ENCODE peak calls at places on chromosome 19, in seven cellular contexts. E is GM19239; Y is activated CD4-positive, alpha-beta T cell treated with anti-CD3 and anti-CD28 coated beads, Interleukin-2, amount 50 U/mL, for 48 hours; J is NCI-H1105; G is memory B cell; R is activated CD4-positive, CD25-positive, alpha-beta regulatory T cell; A is fibroblast of lung. S is an unnamed sample.

GRCh38 chr19:55015126-55015525 is 22.9 kb downstream of the GP6 start:
- DNase-seq in E (no peak), Y (no peak), J (no peak), G (no peak), R (no peak), A (no peak), S (no peak)

GRCh38 chr19:17487240-17488121 is 17.2 kb downstream of the SLC27A1 start:
- DNase-seq in E (no peak), Y (no peak), J (no peak), G (no peak), R (no peak), A (no peak), S (no peak)

GRCh38 chr19:23996549-23996948 is 81.9 kb downstream of the ZNF726 start:
- DNase-seq in E (no peak), Y (peak), J (no peak), G (peak), R (no peak), A (no peak), S (peak)

GRCh38 chr19:8391274-8392016 is 1.3 kb downstream of the RAB11B start:
- DNase-seq in E (no peak), Y (no peak), J (no peak), G (no peak), R (no peak), A (no peak), S (no peak)

GRCh38 chr19:18232540-18233223 is 6.4 kb upstream of the PDE4C start:
- DNase-seq in E (no peak), Y (no peak), J (peak), G (no peak), R (no peak), A (no peak), S (no peak)

GRCh38 chr19:58579473-58580142 is 6.5 kb upstream of the MZF1 start:
- DNase-seq in E (no peak), Y (no peak), J (no peak), G (no peak), R (no peak), A (no peak), S (no peak)

GRCh38 chr19:55544776-55545439 is 435 bp downstream of the SBK3 start:
- DNase-seq in E (no peak), Y (no peak), J (no peak), G (no peak), R (no peak), A (no peak), S (no peak)

GRCh38 chr19:28403698-28404099 is 809.3 kb downstream of the UQCRFS1 start:
- DNase-seq in E (no peak), Y (no peak), J (no peak), G (no peak), R (no peak), A (no peak), S (peak)

GRCh38 chr19:8529369-8530006 is 15.5 kb upstream of the ZNF414 start:
- DNase-seq in E (no peak), Y (no peak), J (no peak), G (no peak), R (no peak), A (no peak), S (no peak)

GRCh38 chr19:42850981-42851717 is 28.4 kb downstream of the PSG1 start:
- DNase-seq in E (no peak), Y (no peak), J (no peak), G (no peak), R (no peak), A (peak), S (peak)

GRCh38 chr19:16445238-16446107 is 26.3 kb downstream of the EPS15L1 start:
- DNase-seq in E (no peak), Y (no peak), J (no peak), G (peak), R (no peak), A (peak), S (no peak)

GRCh38 chr19:34173145-34173956 is 1.0 kb downstream of the LSM14A start:
- DNase-seq in E (no peak), Y (peak), J (no peak), G (no peak), R (no peak), A (peak), S (peak)

GRCh38 chr19:44637390-44637764 is 6.3 kb upstream of the PVR start:
- DNase-seq in E (no peak), Y (no peak), J (no peak), G (no peak), R (no peak), A (no peak), S (no peak)

GRCh38 chr19:1875646-1876493 is 9.4 kb downstream of the ABHD17A start:
- DNase-seq in E (peak), Y (peak), J (peak), G (peak), R (peak), A (peak), S (peak)

GRCh38 chr19:52935434-52935833 is 12.2 kb upstream of the ZNF888 start:
- DNase-seq in E (no peak), Y (no peak), J (no peak), G (no peak), R (no peak), A (peak), S (no peak)

GRCh38 chr19:38717051-38717450 is 27.2 kb downstream of the CAPN12 start:
- DNase-seq in E (no peak), Y (no peak), J (no peak), G (no peak), R (no peak), A (no peak), S (no peak)

GRCh38 chr19:35000647-35001501 is 751 bp downstream of the GRAMD1A start:
- DNase-seq in E (peak), Y (peak), J (no peak), G (no peak), R (peak), A (peak), S (peak)

GRCh38 chr19:16078311-16078758 is 2.0 kb downstream of the TPM4 start:
- DNase-seq in E (no peak), Y (peak), J (no peak), G (no peak), R (no peak), A (no peak), S (no peak)

GRCh38 chr19:33125929-33126388 is 6.0 kb upstream of the WDR88 start:
- DNase-seq in E (peak), Y (peak), J (peak), G (peak), R (no peak), A (peak), S (peak)

GRCh38 chr19:1524206-1524971 is 512 bp downstream of the PLK5 start:
- DNase-seq in E (no peak), Y (no peak), J (no peak), G (no peak), R (no peak), A (no peak), S (no peak)

GRCh38 chr19:3547301-3547731 is 8.3 kb downstream of the TEKTIP1 start:
- DNase-seq in E (no peak), Y (peak), J (no peak), G (no peak), R (peak), A (no peak), S (peak)

GRCh38 chr19:37845932-37846331 is 60.5 kb downstream of the WDR87 start:
- DNase-seq in E (no peak), Y (no peak), J (no peak), G (no peak), R (no peak), A (no peak), S (no peak)

GRCh38 chr19:35789195-35789977 is 14.0 kb downstream of the ARHGAP33 start:
- DNase-seq in E (no peak), Y (no peak), J (no peak), G (no peak), R (no peak), A (no peak), S (no peak)

GRCh38 chr19:44635581-44636438 is 7.9 kb upstream of the PVR start:
- DNase-seq in E (no peak), Y (no peak), J (no peak), G (no peak), R (no peak), A (peak), S (no peak)

GRCh38 chr19:54030895-54031586 is 32.7 kb downstream of the VSTM1 start:
- DNase-seq in E (no peak), Y (no peak), J (no peak), G (no peak), R (no peak), A (peak), S (no peak)

GRCh38 chr19:8304841-8305621 is 3.1 kb downstream of the CD320 start:
- DNase-seq in E (no peak), Y (peak), J (no peak), G (no peak), R (no peak), A (no peak), S (no peak)

GRCh38 chr19:50710094-50710493 is 9.5 kb downstream of the SHANK1 start:
- DNase-seq in E (no peak), Y (no peak), J (no peak), G (no peak), R (no peak), A (no peak), S (no peak)

GRCh38 chr19:30622276-30622675 is 250.1 kb downstream of the ZNF536 start:
- DNase-seq in E (no peak), Y (no peak), J (no peak), G (no peak), R (no peak), A (no peak), S (no peak)

GRCh38 chr19:30304540-30304939 is 67.6 kb upstream of the ZNF536 start:
- DNase-seq in E (no peak), Y (no peak), J (no peak), G (no peak), R (no peak), A (no peak), S (no peak)

GRCh38 chr19:30076101-30076551 is 134.1 kb downstream of the URI1 start:
- DNase-seq in E (no peak), Y (no peak), J (no peak), G (no peak), R (no peak), A (no peak), S (no peak)

GRCh38 chr19:14770944-14771839 is 7.2 kb downstream of the ADGRE2 start:
- DNase-seq in E (no peak), Y (no peak), J (no peak), G (no peak), R (no peak), A (no peak), S (no peak)